ENCODE peak calls at places on chromosomes 5 and 9, in four cellular contexts. O is tibial artery, F is fibroblast of lung, W is right atrium auricular region. M is an unnamed sample.

GRCh38 chr9:80061940-80062339 is 490.2 kb downstream of the TLE4 start:
- DNase-seq in O (peak), F (peak), W (no peak), M (no peak)

GRCh38 chr9:110114888-110115259 is 93.1 kb downstream of the C9orf152 start:
- DNase-seq in O (no peak), F (peak), W (no peak), M (no peak)

GRCh38 chr5:141908796-141909195 is 14.9 kb upstream of the DELE1 start:
- DNase-seq in O (no peak), F (peak), W (no peak), M (no peak)

GRCh38 chr9:95030344-95030743 is 287.2 kb downstream of the FANCC start:
- DNase-seq in O (no peak), F (no peak), W (no peak), M (no peak)

GRCh38 chr5:76867027-76867426 is 17.2 kb downstream of the S100Z start:
- DNase-seq in O (no peak), F (peak), W (no peak), M (no peak)

GRCh38 chr9:3500044-3500443 is 25.8 kb downstream of the RFX3 start:
- DNase-seq in O (no peak), F (no peak), W (no peak), M (no peak)

GRCh38 chr9:99192786-99193465 is 28.8 kb downstream of the ALG2 start:
- DNase-seq in O (no peak), F (peak), W (no peak), M (no peak)

GRCh38 chr5:10844016-10844415 is 83.0 kb upstream of the DAP start:
- DNase-seq in O (no peak), F (no peak), W (no peak), M (no peak)

GRCh38 chr9:101453776-101454570 is 18.4 kb upstream of the ALDOB start:
- DNase-seq in O (no peak), F (no peak), W (no peak), M (no peak)

GRCh38 chr9:75548871-75549270 is 341.6 kb upstream of the PCSK5 start:
- DNase-seq in O (no peak), F (no peak), W (no peak), M (no peak)

DNA sequence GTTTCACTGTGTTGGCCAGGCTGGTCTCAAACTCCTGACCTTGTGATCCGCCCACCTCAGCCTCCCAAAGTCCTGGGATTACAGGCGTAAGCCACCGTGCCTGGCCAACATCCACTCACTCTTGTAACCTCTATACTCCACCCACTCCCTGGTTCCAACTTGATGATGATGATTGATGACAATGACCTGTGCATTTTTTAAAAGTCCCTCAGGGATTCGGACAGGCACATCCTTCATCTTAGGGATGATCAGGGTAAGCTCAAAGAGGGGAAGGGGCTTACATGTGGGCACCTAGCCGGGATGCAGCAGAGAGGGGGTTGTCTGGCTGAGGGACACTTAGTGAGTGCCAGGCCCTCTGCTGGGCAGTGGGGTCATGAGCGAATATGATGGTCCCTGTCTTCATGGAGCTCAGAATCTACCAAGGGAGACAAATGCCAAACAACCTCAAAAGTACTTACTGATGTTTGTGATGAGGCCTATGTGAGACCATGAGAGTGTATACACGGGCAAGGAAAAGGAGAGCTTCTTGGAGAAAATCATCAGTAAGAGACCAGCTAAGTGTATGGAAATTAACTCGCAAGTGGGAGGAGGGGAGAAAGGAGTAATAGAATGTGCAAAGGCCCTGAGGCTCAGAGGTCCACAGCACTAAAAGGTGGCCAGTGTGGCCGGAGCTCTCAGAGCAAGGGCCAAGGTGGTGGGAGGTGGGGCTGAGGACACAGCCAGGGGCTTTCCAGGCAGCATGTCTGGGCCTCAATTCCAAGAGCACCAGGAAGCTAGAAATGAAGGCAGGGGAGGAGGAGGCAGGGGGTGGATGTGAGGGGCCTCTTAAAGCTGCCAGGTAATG is 27.4 kb downstream of the LHX2 start:
- DNase-seq in O (no peak), F (no peak), W (no peak), M (no peak)
- TF ChIP-seq CTCF in O (no peak), F (no peak), W (no peak), M (no peak)

DNA sequence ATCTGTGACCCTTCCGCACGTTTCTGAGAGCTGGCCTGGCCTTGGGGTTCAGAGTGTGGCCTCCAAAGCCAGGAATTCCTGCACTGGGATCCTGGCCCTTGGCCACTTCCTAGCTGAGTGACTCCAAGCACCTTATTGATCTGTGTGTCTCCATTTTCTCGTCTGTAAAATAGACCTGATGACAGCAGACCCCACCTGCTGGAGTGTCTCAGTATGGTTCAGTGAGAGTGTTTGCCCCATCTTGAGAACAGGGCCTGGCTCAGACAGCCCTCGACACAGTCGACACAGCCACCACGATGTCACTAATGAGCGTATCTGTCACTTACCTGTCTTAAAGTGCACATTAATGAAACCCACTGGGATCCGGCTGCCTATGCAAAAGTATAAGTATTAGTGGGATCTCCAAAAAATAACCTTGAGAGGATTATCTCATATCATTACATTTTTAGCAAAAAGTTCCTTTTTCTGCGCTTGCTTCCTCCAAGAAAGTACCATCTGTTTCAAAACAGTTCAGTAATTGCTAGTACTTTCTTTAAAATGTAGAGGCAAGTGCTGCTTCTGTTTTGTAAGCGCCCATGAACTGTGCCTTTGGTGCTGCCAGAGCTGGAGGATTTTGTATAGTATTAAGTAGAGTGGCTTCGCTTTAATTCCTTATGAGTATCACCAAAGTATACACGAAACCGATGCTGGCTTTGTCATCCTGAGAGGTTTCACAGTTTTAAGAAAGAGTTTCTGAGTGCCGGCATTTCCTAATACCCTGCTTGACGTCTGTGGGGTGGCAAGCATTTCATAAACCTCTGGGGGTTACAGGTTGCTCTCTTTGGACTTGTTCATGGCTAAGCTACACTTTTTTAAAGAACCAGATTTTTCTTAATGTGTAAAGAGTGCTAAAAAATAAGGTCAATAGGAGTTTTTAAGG is 31.7 kb downstream of the UBE2QL1 start:
- DNase-seq in O (no peak), F (no peak), W (no peak), M (no peak)
- TF ChIP-seq CTCF in O (no peak), F (no peak), W (no peak), M (no peak)

GRCh38 chr9:20650750-20651299 is 28.5 kb upstream of the MLLT3 start:
- DNase-seq in O (no peak), F (no peak), W (no peak), M (no peak)

GRCh38 chr9:20651926-20652325 is 29.6 kb upstream of the MLLT3 start:
- DNase-seq in O (no peak), F (no peak), W (no peak), M (no peak)

GRCh38 chr9:20646656-20647055 is 24.4 kb upstream of the MLLT3 start:
- DNase-seq in O (no peak), F (peak), W (no peak), M (no peak)

GRCh38 chr9:20649381-20649780 is 27.1 kb upstream of the MLLT3 start:
- DNase-seq in O (no peak), F (no peak), W (no peak), M (no peak)

GRCh38 chr9:20650313-20650712 is 28.0 kb upstream of the MLLT3 start:
- DNase-seq in O (no peak), F (no peak), W (no peak), M (no peak)
- TF ChIP-seq CTCF in O (no peak), F (no peak), W (no peak), M (no peak)

DNA sequence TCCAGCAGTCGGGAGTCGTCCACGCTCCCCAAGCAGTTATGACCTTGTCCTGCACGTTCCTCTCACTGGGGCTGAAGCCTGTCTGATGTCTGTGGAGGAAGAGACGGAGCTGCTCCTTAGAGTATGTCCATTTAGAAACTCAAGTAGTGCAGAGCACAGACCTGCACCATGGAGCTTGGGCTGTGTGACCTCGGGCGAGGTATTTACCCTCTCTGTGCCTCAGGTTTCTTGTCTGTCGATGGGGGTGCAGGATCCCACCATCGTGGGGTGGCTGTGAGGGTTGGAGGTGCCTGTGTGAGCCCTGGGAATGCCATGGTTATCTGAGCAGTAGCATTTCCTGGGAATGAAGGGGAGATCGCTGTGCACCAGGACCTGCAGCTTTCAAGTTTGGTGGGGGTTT is 14.2 kb downstream of the TRAF2 start:
- DNase-seq in O (no peak), F (no peak), W (no peak), M (no peak)
- TF ChIP-seq CTCF in O (no peak), F (no peak), W (no peak), M (no peak)

GRCh38 chr5:132718544-132719312 is 18.6 kb downstream of the KIF3A start:
- DNase-seq in O (no peak), F (no peak), W (no peak), M (no peak)

DNA sequence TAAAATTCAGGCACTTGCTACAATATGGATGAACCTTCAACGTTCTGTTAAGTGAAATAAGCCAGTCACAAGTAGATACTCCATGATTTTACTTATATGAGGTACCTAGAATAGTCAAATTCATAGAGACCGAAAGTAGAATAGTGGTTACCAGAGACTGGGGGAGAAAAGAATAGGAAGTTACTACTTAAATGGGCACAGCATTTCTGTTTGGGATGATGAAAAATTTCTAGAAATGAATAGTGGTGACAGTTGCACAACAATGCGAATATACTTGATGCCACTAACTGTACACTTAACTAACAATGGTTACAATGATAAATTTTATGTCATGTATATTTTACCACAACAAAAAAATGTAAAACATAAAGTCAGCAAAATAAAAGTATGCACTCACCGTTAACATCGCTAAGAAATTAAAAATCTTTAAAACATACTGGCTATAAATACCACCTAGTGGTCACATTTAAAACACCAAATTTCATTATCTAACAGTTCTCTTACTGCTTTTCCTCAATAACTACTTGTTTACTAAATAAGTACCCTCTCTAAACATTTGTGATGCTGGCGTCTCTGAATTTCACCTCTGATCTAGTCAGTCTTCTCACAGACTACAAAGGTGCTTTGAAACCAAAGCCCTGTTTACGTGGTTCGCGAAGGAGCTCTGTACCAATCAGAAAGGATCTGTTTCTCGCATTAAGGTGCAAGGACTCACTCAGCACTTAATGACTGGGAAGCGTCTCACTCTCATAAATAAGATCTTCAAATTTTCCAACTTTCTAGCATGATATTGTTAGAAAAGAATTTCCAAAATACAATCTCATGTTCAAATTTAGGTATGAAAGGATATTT is 22.7 kb downstream of the KIF3A start:
- DNase-seq in O (no peak), F (peak), W (no peak), M (no peak)
- TF ChIP-seq CTCF in O (peak), F (no peak), W (peak), M (peak)

DNA sequence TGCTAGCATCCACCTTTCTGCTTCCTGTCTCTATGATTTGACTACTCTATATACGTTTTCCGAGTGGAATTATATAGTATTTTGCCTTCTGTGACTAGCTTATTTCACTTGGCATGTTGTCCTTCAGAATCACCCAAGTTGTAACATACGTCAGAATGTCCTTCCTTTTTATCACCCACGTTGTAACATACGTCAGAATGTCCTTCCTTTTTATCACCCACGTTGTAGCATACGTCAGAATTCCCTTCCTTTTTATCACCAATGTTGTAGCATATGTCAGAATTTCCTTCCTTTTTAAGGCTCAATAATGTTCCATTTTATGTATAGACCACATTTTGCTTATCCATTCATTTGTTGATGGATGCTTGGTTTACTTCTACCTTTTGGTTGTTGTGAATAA is 22.9 kb upstream of the TAS2R1 start:
- DNase-seq in O (no peak), F (no peak), W (no peak), M (no peak)
- TF ChIP-seq CTCF in O (no peak), F (no peak), W (no peak), M (no peak)

DNA sequence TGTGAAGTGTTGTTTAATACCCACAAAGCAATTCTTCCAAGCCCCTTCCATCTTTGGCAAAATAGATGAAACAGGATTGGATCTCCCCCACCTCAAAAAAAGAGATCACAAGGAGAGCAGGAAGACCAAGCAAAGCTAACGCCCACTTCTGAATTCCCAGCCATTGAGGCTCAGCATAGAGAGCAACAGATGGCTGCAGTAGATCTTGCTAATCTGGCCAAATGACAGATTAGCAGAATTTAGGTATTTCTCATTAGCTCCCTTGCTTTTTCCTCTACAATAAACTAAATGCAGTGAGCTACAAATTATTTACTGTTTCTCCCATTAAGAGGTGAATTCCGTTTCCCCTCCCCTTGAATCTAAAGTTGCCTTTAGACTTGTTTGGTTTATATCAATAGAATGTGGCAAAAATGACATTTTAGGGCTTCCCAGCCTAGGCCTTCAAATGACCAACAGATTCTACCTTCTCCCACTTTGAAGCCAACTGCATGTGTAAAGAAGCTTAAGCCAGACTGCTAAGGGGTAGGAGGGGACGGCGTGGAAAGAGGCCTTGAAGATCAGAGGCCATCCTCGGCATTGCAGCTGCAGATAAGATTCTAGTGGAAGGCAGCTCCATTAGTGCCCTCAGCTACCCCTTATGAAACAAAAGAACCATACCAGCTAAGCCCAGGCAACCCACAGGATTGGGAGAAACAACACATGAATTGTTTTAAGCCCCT is 56.8 kb upstream of the CPEB4 start:
- DNase-seq in O (no peak), F (no peak), W (no peak), M (no peak)
- TF ChIP-seq CTCF in O (no peak), F (no peak), W (no peak), M (no peak)